ENCODE peak calls at places on chromosome 1, in eight cellular contexts. U is left ventricle myocardium inferior, B is osteoblast, Y is Caco-2, M is adrenal gland, K is endothelial cell of umbilical vein, F is heart right ventricle, Z is ascending aorta. A is an unnamed sample.

GRCh38 chr1:99180343-99180808 is 83.9 kb upstream of the PLPPR4 start:
- DNase-seq in M (peak; percentile 80), Y (peak; percentile 57), B (no peak), Z (no peak), U (peak; percentile 41), F (peak; percentile 17), K (peak; percentile 90), A (peak; percentile 83)

GRCh38 chr1:70764747-70765146 is 282.9 kb downstream of the PTGER3 start:
- DNase-seq in M (no peak), B (no peak), Y (no peak), K (no peak), U (no peak), Z (no peak), F (no peak), A (no peak)

GRCh38 chr1:11961230-11961629 is 19.0 kb upstream of the MFN2 start:
- DNase-seq in K (peak; percentile 47), M (peak; percentile 69), B (peak; percentile 30), F (no peak), Y (no peak), U (no peak), Z (no peak), A (no peak)

GRCh38 chr1:32729254-32730046 is 26.9 kb upstream of the SYNC start:
- DNase-seq in U (no peak), M (no peak), B (peak; percentile 49), Y (no peak), K (no peak), F (no peak), Z (no peak), A (no peak)

GRCh38 chr1:24277420-24278169 is 41.6 kb upstream of the GRHL3 start:
- DNase-seq in B (no peak), K (no peak), M (no peak), Y (no peak), U (no peak), Z (no peak), F (no peak), A (no peak)

GRCh38 chr1:110425611-110426152 is 18.2 kb upstream of the LAMTOR5 start:
- DNase-seq in K (no peak), Y (no peak), U (peak; percentile 55), M (no peak), F (peak; percentile 67), Z (no peak), B (no peak), A (no peak)

GRCh38 chr1:96362623-96363022 is 359.0 kb upstream of the PTBP2 start:
- DNase-seq in U (no peak), F (no peak), K (peak; percentile 84), B (peak; percentile 74), Z (no peak), Y (no peak), M (peak; percentile 46), A (no peak)

GRCh38 chr1:27144920-27145661 is 9.8 kb downstream of the SLC9A1 start:
- DNase-seq in M (peak; percentile 23), Z (no peak), F (no peak), U (no peak), Y (no peak), B (peak; percentile 95), K (no peak), A (peak; percentile 47)

DNA sequence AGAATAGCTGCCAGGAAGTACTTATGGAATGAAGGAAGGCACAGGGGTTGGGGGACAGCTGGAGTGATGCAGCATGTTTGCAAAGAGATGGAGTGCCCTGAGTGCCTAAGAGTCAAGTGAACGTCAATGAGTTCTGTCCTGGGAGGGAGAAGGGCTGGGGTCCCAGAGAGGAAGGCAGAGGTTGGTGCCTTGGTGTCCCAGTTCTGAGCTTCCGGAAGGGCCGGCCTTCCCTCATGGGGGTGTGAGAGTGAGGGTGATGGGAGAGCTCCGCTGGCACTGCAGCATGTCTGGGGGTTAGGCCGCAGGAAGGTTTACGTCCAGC is 17.6 kb downstream of the NES start:
- DNase-seq in M (no peak), B (no peak), Z (no peak), U (no peak), F (no peak), Y (no peak), K (no peak), A (no peak)
- H3K4me1 ChIP-seq in M (peaks cover 75% of the 10 kb centered on the region), B (peaks cover 56% of the 10 kb centered on the region), Z (peaks cover 45% of the 10 kb centered on the region), U (peaks cover 77% of the 10 kb centered on the region), F (peaks cover 58% of the 10 kb centered on the region), Y (peaks cover 37% of the 10 kb centered on the region), K (peaks cover 62% of the 10 kb centered on the region), A (peaks cover 29% of the 10 kb centered on the region)

GRCh38 chr1:226457307-226457712 is 49.4 kb upstream of the PARP1 start:
- DNase-seq in U (no peak), F (no peak), K (peak; percentile 16), B (no peak), Y (no peak), M (no peak), Z (no peak), A (no peak)
- TF ChIP-seq CTCF in U (no peak), F (no peak), K (peak; percentile 13), B (peak; percentile 26), Y (no peak), M (no peak), Z (no peak), A (no peak)

GRCh38 chr1:1181938-1182410 is 8.3 kb downstream of the TTLL10 start:
- DNase-seq in M (no peak), Z (no peak), Y (no peak), K (no peak), U (peak; percentile 6), B (peak; percentile 90), F (no peak), A (peak; percentile 11)

GRCh38 chr1:1183833-1184775 is 10.4 kb downstream of the TTLL10 start:
- DNase-seq in U (peak; percentile 5), F (peak; percentile 5), B (peak; percentile 84), Z (no peak), M (no peak), K (no peak), Y (no peak), A (peak; percentile 4)

GRCh38 chr1:1183221-1183747 is 9.6 kb downstream of the TTLL10 start:
- DNase-seq in Z (no peak), F (peak; percentile 14), K (no peak), Y (no peak), U (peak; percentile 13), M (no peak), B (peak; percentile 74), A (peak; percentile 7)

GRCh38 chr1:1181129-1181937 is 7.7 kb downstream of the TTLL10 start:
- DNase-seq in B (peak; percentile 87), M (no peak), Z (no peak), F (peak; percentile 9), K (no peak), Y (no peak), U (peak; percentile 5), A (peak; percentile 8)

GRCh38 chr1:1182491-1183220 is 9.0 kb downstream of the TTLL10 start:
- DNase-seq in Y (no peak), M (no peak), B (peak; percentile 43), K (no peak), Z (no peak), U (peak; percentile 14), F (peak; percentile 35), A (peak; percentile 14)
- H3K27me3 ChIP-seq in Y (no peaks in the 10 kb centered on the region), M (peaks cover 28% of the 10 kb centered on the region), B (no peaks in the 10 kb centered on the region), K (no peaks in the 10 kb centered on the region), Z (no peaks in the 10 kb centered on the region), U (peaks cover 57% of the 10 kb centered on the region), F (peaks cover 25% of the 10 kb centered on the region), A (no peaks in the 10 kb centered on the region)

DNA sequence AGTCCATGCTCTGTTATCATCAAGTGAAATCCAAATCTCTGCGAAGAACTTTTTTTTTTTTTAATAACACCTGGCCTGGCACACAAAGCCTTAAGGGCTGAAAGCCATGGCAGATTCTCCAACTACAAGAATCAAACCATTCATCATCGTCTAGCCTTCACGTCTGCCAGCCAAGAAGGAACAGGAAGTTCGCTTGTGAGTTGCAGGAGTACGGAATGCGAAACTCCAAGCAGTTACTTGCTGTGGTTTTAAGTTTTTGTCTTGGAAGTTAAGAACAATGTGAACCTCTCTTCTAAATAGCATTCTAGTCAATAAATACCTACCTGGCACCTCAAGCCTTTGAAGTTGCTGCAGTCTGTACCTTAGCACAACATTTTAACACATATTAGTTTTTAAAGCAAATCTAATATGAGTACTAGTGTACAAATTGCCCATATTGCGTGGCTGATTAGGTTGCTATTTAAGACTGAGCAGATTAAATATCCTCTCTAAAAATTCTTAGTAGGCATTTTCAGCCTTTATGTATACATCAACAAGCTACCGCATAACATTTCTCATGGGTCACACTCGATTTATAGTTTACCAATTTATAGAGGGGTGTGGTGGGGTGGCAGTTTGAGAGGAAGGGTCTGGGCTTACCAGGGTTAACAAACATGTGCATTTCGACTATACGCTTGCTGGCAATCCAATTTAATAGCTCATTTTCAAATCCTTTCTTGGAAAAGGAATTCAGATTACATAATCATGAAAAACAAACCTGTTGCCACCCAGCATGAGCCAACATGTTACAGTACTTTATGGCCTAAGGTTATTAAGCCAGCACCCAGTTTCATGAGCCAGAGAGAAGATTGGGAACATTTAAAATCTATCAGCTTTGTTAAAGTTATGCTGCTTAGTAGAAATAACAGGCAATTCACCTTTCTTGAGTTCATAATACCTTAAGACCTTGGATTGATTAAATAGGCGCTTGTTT is 22.3 kb upstream of the PTPN14 start:
- DNase-seq in B (no peak), Y (no peak), F (no peak), K (no peak), U (no peak), Z (no peak), M (no peak), A (no peak)
- H3K4me1 ChIP-seq in B (peaks cover 29% of the 10 kb centered on the region), Y (no peaks in the 10 kb centered on the region), F (no peaks in the 10 kb centered on the region), K (peaks cover 23% of the 10 kb centered on the region), U (no peaks in the 10 kb centered on the region), Z (peaks cover 2% of the 10 kb centered on the region), M (no peaks in the 10 kb centered on the region), A (no peaks in the 10 kb centered on the region)

GRCh38 chr1:179809506-179810366 is 66.6 kb downstream of the FAM163A start:
- DNase-seq in U (peak; percentile 50), M (peak; percentile 32), F (peak; percentile 30), K (peak; percentile 75), Z (no peak), B (peak; percentile 93), Y (peak; percentile 71), A (peak; percentile 76)
- TF ChIP-seq CTCF in U (peak; percentile 94), M (peak; percentile 84), F (peak; percentile 75), K (peak; percentile 90), Z (peak; percentile 80), B (peak; percentile 96), Y (peak; percentile 88), A (peak; percentile 97)

GRCh38 chr1:244067893-244068292 is 16.8 kb downstream of the ZBTB18 start:
- DNase-seq in K (peak; percentile 25), M (peak; percentile 73), Z (no peak), B (no peak), U (no peak), Y (no peak), F (no peak), A (no peak)

GRCh38 chr1:244069499-244069898 is 18.4 kb downstream of the ZBTB18 start:
- DNase-seq in B (no peak), U (no peak), K (no peak), F (no peak), M (no peak), Y (no peak), Z (no peak), A (no peak)

GRCh38 chr1:244066954-244067716 is 16.1 kb downstream of the ZBTB18 start:
- DNase-seq in Z (no peak), B (no peak), K (no peak), M (no peak), F (no peak), U (no peak), Y (no peak), A (no peak)

GRCh38 chr1:244065960-244066388 is 14.9 kb downstream of the ZBTB18 start:
- DNase-seq in U (no peak), K (no peak), Z (no peak), M (no peak), B (no peak), F (no peak), Y (no peak), A (no peak)

DNA sequence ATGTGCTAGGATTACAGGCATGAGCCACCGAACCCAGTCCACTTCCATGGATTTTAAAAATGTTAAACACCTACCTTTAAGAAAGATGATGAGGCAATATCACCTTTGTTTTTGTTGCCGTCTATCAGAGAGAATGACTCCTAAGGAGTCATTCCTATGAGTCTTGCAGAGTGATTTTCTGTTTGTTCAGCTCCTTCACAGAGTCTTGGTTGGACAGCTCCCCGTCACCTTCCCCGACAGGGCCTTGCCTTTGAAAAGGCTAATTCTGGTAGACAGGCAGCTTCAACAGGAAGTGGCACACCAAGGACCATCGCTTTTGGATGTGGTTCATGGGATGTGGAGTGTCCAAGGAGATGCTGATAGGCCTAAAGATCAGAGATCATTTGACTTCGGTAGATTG is 17.5 kb downstream of the ZBTB18 start:
- DNase-seq in Y (no peak), K (no peak), Z (no peak), U (no peak), M (no peak), B (no peak), F (no peak), A (no peak)
- H3K27me3 ChIP-seq in Y (no peaks in the 10 kb centered on the region), K (no peaks in the 10 kb centered on the region), Z (no peaks in the 10 kb centered on the region), U (peaks cover 13% of the 10 kb centered on the region), M (no peaks in the 10 kb centered on the region), B (no peaks in the 10 kb centered on the region), F (peaks cover 5% of the 10 kb centered on the region), A (no peaks in the 10 kb centered on the region)